ENCODE peak calls at places on chromosomes 1 and 21, in nine cellular contexts. F is transverse colon, Z is fibroblast of pulmonary artery, I is A549, W is left ventricle myocardium inferior, Q is neural progenitor cell, D is AG10803, A is heart right ventricle, B is astrocyte of the cerebellum. H is an unnamed sample.

GRCh38 chr1:107138166-107138565 is 2.7 kb upstream of the NTNG1 start:
- DNase-seq in B (no peak), Q (no peak), I (no peak), W (no peak), Z (no peak), F (no peak), D (no peak), A (no peak), H (no peak)

GRCh38 chr1:25041869-25042268 is 111.8 kb upstream of the RUNX3 start:
- DNase-seq in D (no peak), A (no peak), I (no peak), F (no peak), W (no peak), B (no peak), Z (no peak), Q (no peak), H (no peak)

GRCh38 chr1:10635385-10635896 is 160.7 kb downstream of the PEX14 start:
- DNase-seq in W (no peak), B (peak), I (no peak), Z (no peak), Q (no peak), F (no peak), D (peak), A (no peak), H (no peak)

GRCh38 chr1:172533511-172534116 is 664 bp downstream of the SUCO start:
- DNase-seq in Q (peak), F (no peak), I (peak), D (peak), B (no peak), A (no peak), W (no peak), Z (peak), H (peak)

GRCh38 chr1:181113061-181113695 is 24.7 kb downstream of the IER5 start:
- DNase-seq in Q (no peak), B (no peak), W (no peak), Z (peak), F (no peak), D (no peak), I (peak), A (no peak), H (peak)

GRCh38 chr1:43241352-43241953 is 28.3 kb upstream of the TMEM125 start:
- DNase-seq in Z (peak), B (peak), Q (no peak), A (no peak), W (no peak), F (no peak), I (no peak), D (peak), H (peak)

GRCh38 chr1:27863552-27863943 is 8.8 kb upstream of the THEMIS2 start:
- DNase-seq in I (no peak), A (no peak), W (no peak), Q (no peak), D (no peak), Z (no peak), F (no peak), B (no peak), H (no peak)

GRCh38 chr1:244653439-244654283 is 735 bp downstream of the DESI2 start:
- DNase-seq in I (peak), A (no peak), B (no peak), Q (peak), W (no peak), F (peak), Z (no peak), D (peak), H (peak)

DNA sequence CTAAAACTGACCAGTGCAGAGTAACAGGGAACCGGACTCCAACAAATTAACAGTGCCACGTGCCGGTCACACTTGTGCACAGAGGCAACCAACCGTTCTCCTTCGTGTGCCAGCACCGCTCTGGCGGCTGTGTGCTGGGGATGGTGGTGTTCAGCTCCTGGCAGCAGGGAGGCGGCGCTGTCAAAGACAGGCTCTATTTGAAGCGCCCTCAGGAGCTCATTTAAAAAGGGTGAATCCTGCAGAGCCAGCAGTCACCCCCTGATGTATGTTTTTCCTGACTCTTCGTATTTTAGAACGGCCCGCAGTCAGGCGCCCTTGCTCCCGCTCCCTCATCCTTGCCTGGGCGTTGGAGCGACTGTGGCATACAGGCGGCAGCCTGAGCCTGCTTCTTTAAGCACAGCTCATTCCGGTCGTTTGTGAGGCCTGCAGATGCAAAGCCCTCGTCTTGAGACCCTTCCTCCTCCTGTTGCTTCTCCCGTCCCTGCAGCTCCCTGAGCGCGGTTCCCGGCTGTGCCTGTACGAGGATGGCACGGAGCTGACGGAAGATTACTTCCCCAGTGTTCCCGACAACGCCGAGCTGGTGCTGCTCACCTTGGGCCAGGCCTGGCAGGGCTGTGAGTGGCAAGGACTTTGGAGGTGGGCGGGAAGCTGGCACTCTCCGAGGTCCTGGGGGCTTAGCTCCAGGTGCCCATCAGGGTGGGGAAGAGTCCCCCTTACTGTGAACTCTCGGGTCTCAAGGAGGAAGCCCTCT is 1.1 kb downstream of the DFFB start:
- DNase-seq in D (peak), Z (peak), F (peak), W (no peak), I (no peak), Q (peak), B (no peak), A (no peak), H (peak)
- TF ChIP-seq CTCF in D (peak), Z (peak), F (no peak), W (no peak), I (no peak), Q (no peak), B (peak), A (no peak), H (peak)

GRCh38 chr21:42975886-42976608 is 1.7 kb downstream of the PKNOX1 start:
- DNase-seq in D (no peak), I (no peak), W (no peak), Z (no peak), F (no peak), A (no peak), B (no peak), Q (no peak), H (no peak)
- H3K4me3 ChIP-seq in D (peak), I (peak), W (peak), Z (peak), F (peak), A (peak), B (peak), Q (peak), H (peak)

GRCh38 chr1:21900766-21901472 is 36.2 kb downstream of the HSPG2 start:
- DNase-seq in F (no peak), B (no peak), D (no peak), A (no peak), I (no peak), Q (no peak), Z (no peak), W (no peak), H (no peak)

GRCh38 chr1:21901986-21902377 is 35.1 kb downstream of the HSPG2 start:
- DNase-seq in F (no peak), B (no peak), A (no peak), D (no peak), Z (no peak), Q (peak), W (no peak), I (no peak), H (no peak)

GRCh38 chr1:21899972-21900371 is 37.1 kb downstream of the HSPG2 start:
- DNase-seq in A (peak), F (no peak), I (no peak), W (peak), B (no peak), D (no peak), Q (peak), Z (peak), H (peak)

GRCh38 chr1:21902378-21903012 is 34.6 kb downstream of the HSPG2 start:
- DNase-seq in W (no peak), B (no peak), A (no peak), D (no peak), F (no peak), Z (no peak), Q (peak), I (no peak), H (no peak)

GRCh38 chr1:21901473-21901847 is 35.6 kb downstream of the HSPG2 start:
- DNase-seq in Z (no peak), A (no peak), D (peak), W (peak), F (no peak), B (no peak), I (no peak), Q (peak), H (peak)
- TF ChIP-seq CTCF in Z (no peak), A (no peak), D (peak), W (peak), F (no peak), B (no peak), I (no peak), Q (no peak), H (peak)

DNA sequence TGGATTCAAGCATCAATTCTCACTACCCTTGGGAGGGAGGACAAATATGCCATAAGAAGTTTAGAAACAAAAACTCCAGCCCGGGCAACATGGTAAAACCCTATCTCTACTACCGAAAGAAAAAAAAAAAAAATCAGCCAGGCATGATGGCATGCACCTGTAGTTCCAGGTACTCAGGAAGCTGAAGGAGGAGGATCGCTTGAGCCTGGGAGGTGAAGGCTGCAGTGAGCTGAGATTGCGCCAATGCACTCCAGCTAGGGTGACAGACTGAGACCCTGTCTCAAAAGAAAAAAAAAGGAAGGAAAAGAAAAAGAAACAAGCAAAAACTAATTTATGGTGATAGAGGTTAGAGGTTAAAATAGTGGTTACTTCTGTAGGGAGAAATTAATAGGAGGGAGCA is 9.6 kb downstream of the ZNF644 start:
- DNase-seq in W (no peak), Q (no peak), Z (no peak), B (no peak), D (no peak), I (no peak), A (no peak), F (no peak), H (no peak)
- H3K4me3 ChIP-seq in W (no peak), Q (no peak), Z (no peak), B (no peak), D (no peak), I (no peak), A (no peak), F (no peak), H (no peak)

GRCh38 chr1:6096243-6097116 is 50.8 kb downstream of the KCNAB2 start:
- DNase-seq in B (no peak), A (no peak), Z (no peak), I (no peak), D (no peak), Q (no peak), W (peak), F (no peak), H (no peak)
- TF ChIP-seq CTCF in B (no peak), A (no peak), Z (no peak), I (no peak), D (no peak), Q (no peak), W (no peak), F (no peak), H (no peak)

DNA sequence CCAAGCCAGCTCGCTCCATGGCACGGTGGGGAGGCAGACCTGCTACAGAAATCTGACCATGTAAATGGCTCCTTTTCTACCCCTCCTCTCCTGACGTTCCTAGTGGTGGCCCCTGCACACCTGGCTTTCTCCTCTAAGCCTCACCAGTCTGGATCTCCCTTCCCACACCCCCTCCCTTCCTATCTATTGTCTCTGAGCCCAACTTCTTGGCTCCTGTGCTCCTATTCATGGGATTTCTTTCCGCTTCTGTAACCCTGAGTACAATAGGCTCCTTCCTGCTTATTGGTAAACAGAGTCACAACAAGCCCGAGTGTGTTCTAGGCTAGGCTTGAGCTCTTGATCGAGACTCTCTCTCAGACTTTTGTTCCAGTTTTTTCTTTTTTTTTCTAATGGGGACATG is 17.6 kb downstream of the OPTC start:
- DNase-seq in F (no peak), A (peak), Z (peak), D (no peak), W (no peak), Q (no peak), B (no peak), I (no peak), H (peak)
- H3K4me3 ChIP-seq in F (no peak), A (no peak), Z (no peak), D (no peak), W (no peak), Q (no peak), B (no peak), I (no peak), H (no peak)